ENCODE peak calls at places on chromosomes 6 and 20, in nine cellular contexts. U is lower lobe of right lung; Z is left ventricle myocardium inferior; S is stomach; I is uterus; X is CD8-positive, alpha-beta T cell; T is tibial artery; L is transverse colon; B is breast epithelium. F is an unnamed sample.

GRCh38 chr6:85419046-85419759 is 30.7 kb upstream of the NT5E start:
- DNase-seq in U (no peak), Z (no peak), S (no peak), I (peak; percentile 42), X (no peak), T (no peak), L (no peak), B (no peak), F (no peak)

GRCh38 chr20:25376236-25376635 is 14.4 kb downstream of the ABHD12 start:
- DNase-seq in U (no peak), Z (no peak), S (no peak), I (no peak), X (no peak), T (no peak), L (no peak), B (no peak), F (no peak)

GRCh38 chr6:113980937-113981554 is 10.1 kb upstream of the HDAC2 start:
- DNase-seq in U (no peak), Z (no peak), S (no peak), I (no peak), X (no peak), T (no peak), L (no peak), B (no peak), F (no peak)

GRCh38 chr20:44552950-44553908 is 29.1 kb upstream of the PKIG start:
- DNase-seq in U (no peak), Z (no peak), S (no peak), I (no peak), X (no peak), T (no peak), L (no peak), B (no peak), F (peak; percentile 73)

GRCh38 chr20:25148181-25148981 is 47.1 kb upstream of the ENTPD6 start:
- DNase-seq in U (peak; percentile 69), Z (peak; percentile 25), S (peak; percentile 54), I (peak; percentile 47), X (peak; percentile 38), T (peak; percentile 79), L (peak; percentile 48), B (no peak), F (no peak)

GRCh38 chr20:33663161-33664084 is 1.3 kb downstream of the C20orf144 start:
- DNase-seq in U (peak; percentile 94), Z (peak; percentile 86), S (peak; percentile 86), I (peak; percentile 80), X (peak; percentile 79), T (peak; percentile 89), L (peak; percentile 89), B (peak; percentile 69), F (no peak)

GRCh38 chr20:23244207-23244915 is 106.2 kb upstream of the NXT1 start:
- DNase-seq in U (no peak), Z (no peak), S (no peak), I (no peak), X (no peak), T (no peak), L (no peak), B (no peak), F (no peak)

GRCh38 chr20:46865824-46866223 is 28.8 kb upstream of the EYA2 start:
- DNase-seq in U (no peak), Z (no peak), S (no peak), I (no peak), X (no peak), T (no peak), L (no peak), B (no peak), F (no peak)

GRCh38 chr20:3785240-3786125 is 1.1 kb downstream of the CENPB start:
- DNase-seq in U (peak; percentile 63), Z (peak; percentile 29), S (peak; percentile 42), I (no peak), X (no peak), T (peak; percentile 71), L (no peak), B (no peak), F (no peak)

GRCh38 chr20:3783068-3783489 is 1.8 kb upstream of the SPEF1 start:
- DNase-seq in U (peak; percentile 53), Z (no peak), S (peak; percentile 46), I (no peak), X (no peak), T (peak; percentile 64), L (no peak), B (peak; percentile 77), F (no peak)

GRCh38 chr20:3783516-3784225 is 2.4 kb upstream of the SPEF1 start:
- DNase-seq in U (peak; percentile 28), Z (no peak), S (no peak), I (no peak), X (no peak), T (no peak), L (no peak), B (no peak), F (no peak)

GRCh38 chr20:3784863-3785239 is 1.7 kb downstream of the CENPB start:
- DNase-seq in U (no peak), Z (no peak), S (no peak), I (no peak), X (no peak), T (no peak), L (no peak), B (no peak), F (no peak)

DNA sequence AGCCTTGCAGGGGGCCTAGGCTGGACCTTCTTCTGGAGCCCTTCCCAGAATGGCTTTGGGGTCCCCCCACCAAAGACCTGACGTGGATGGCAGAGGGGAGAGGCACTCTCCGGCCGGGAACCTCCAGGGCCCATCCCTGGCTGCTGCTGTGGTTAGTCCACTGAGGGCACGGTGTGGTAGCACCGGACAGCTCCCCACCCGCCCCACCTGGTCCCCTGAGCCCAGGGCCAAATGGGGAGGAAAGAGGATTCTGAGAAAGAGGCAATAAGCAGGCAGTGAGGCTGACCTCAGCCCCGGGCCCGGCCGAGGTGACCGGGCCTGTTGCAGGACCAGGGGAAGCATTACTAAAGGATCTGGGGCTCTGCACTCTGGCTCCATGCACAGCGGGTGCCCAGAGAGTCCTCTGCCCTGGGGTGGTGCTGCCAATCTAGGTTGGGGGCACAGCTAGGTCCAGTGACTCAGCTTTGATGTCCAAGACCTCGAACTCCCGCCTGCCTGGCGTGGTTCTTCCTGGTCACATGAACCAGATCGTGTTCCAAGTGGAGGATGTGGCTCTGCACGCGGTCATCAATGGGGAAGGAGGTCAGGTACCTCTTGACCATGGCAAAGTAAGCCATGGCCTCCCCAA is 2.2 kb downstream of the CENPB start:
- DNase-seq in U (peak; percentile 47), Z (no peak), S (no peak), I (no peak), X (no peak), T (peak; percentile 67), L (no peak), B (no peak), F (no peak)
- H3K4me3 ChIP-seq in U (peak overlapping the region; percentile 83), Z (peak overlapping the region; percentile 81), S (peak overlapping the region; percentile 61), I (no peak overlapping the region), X (no peak overlapping the region), T (no peak overlapping the region), L (no peak overlapping the region), B (peak overlapping the region; percentile 67), F (peak overlapping the region; percentile 79)

GRCh38 chr20:19577692-19578091 is 180.4 kb upstream of the RIN2 start:
- DNase-seq in U (no peak), Z (no peak), S (no peak), I (no peak), X (no peak), T (no peak), L (no peak), B (no peak), F (no peak)

GRCh38 chr20:19588731-19589130 is 169.3 kb upstream of the RIN2 start:
- DNase-seq in U (no peak), Z (no peak), S (peak; percentile 62), I (peak; percentile 33), X (no peak), T (no peak), L (no peak), B (no peak), F (no peak)

GRCh38 chr20:19582782-19583181 is 175.3 kb upstream of the RIN2 start:
- DNase-seq in U (no peak), Z (no peak), S (no peak), I (no peak), X (no peak), T (no peak), L (no peak), B (no peak), F (no peak)

DNA sequence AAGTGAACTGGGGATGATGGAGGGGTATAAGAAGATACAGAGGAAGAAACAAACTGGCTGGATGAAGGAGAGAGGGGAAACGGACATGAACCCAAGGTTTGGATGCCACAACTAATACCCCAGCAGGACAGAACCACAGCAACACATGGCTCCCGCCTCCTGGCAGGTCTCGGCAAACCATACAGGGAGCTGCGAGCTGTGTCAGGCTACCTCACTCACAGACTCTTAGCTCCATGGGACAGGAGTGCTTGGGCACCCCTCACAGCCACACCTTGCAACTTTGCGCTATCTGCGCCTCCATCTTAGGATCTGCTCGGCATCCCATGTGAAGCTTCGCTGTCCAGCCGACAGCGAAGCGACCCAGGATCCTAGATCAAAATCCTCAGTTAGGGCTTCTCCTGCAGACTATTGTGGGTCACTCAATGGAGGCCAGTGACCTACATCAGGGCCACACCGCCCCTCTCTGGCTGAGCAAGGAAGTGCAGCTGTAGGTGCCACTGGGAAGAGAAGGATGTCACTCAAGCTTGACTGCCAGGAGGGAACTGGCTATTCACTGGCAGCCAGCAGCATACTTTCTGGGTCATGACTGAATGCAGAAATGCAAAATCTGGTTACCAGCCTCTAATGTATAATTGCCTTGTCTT is 174.4 kb upstream of the RIN2 start:
- DNase-seq in U (peak; percentile 84), Z (peak; percentile 68), S (peak; percentile 85), I (peak; percentile 63), X (no peak), T (peak; percentile 85), L (peak; percentile 70), B (peak; percentile 81), F (no peak)
- TF ChIP-seq CTCF in U (peak; percentile 86), Z (peak; percentile 82), S (peak; percentile 89), I (peak; percentile 59), X (peak; percentile 19), T (peak; percentile 90), L (peak; percentile 72), B (no peak), F (peak; percentile 57)

GRCh38 chr6:42009844-42010184 is 40.5 kb upstream of the TAF8 start:
- DNase-seq in U (no peak), Z (no peak), S (no peak), I (no peak), X (no peak), T (no peak), L (no peak), B (no peak), F (no peak)

GRCh38 chr6:42010185-42010872 is 40.0 kb upstream of the TAF8 start:
- DNase-seq in U (no peak), Z (no peak), S (peak; percentile 21), I (no peak), X (no peak), T (no peak), L (no peak), B (no peak), F (no peak)

GRCh38 chr6:42013134-42013516 is 37.2 kb upstream of the TAF8 start:
- DNase-seq in U (no peak), Z (no peak), S (no peak), I (no peak), X (no peak), T (no peak), L (no peak), B (no peak), F (no peak)

GRCh38 chr6:42012501-42013133 is 37.7 kb upstream of the TAF8 start:
- DNase-seq in U (no peak), Z (no peak), S (no peak), I (no peak), X (no peak), T (no peak), L (no peak), B (no peak), F (no peak)

GRCh38 chr6:42010909-42011308 is 39.4 kb upstream of the TAF8 start:
- DNase-seq in U (no peak), Z (no peak), S (no peak), I (no peak), X (no peak), T (no peak), L (no peak), B (no peak), F (no peak)
- H3K27ac ChIP-seq in U (no peak overlapping the region), Z (no peak overlapping the region), S (no peak overlapping the region), I (no peak overlapping the region), X (peak overlapping the region; percentile 24), T (no peak overlapping the region), L (no peak overlapping the region), B (no peak overlapping the region), F (no peak overlapping the region)

GRCh38 chr20:4138056-4138455 is 122.7 kb upstream of the RNF24 start:
- DNase-seq in U (no peak), Z (no peak), S (no peak), I (no peak), X (no peak), T (no peak), L (no peak), B (no peak), F (no peak)
- H3K4me3 ChIP-seq in U (no peak overlapping the region), Z (no peak overlapping the region), S (no peak overlapping the region), I (no peak overlapping the region), X (no peak overlapping the region), T (no peak overlapping the region), L (no peak overlapping the region), B (no peak overlapping the region), F (no peak overlapping the region)

F was measured in AG04450.